ENCODE peak calls at places on chromosomes 7 and 10, in five cellular contexts. One of them, this sample, is unnamed.
A peak's percentile ranks its signal among the peaks of the same experiment; 100 is the strongest.

GRCh38 chr10:29063806-29064644 is 224.8 kb upstream of the LYZL1 start:
- DNase-seq in CD4-positive, alpha-beta T cell: no peak
- DNase-seq in left ventricle myocardium inferior: no peak
- DNase-seq in HL-60: no peak
- DNase-seq in hypothalamus: no peak
- DNase-seq in this sample: no peak

GRCh38 chr7:132275384-132275783 is 300.9 kb downstream of the PLXNA4 start:
- DNase-seq in left ventricle myocardium inferior: no peak
- DNase-seq in hypothalamus: no peak
- DNase-seq in CD4-positive, alpha-beta T cell: no peak
- DNase-seq in HL-60: no peak
- DNase-seq in this sample: no peak

GRCh38 chr10:28991738-28992270 is 297.1 kb upstream of the LYZL1 start:
- DNase-seq in HL-60: peak; percentile 30
- DNase-seq in CD4-positive, alpha-beta T cell: no peak
- DNase-seq in hypothalamus: no peak
- DNase-seq in left ventricle myocardium inferior: peak; percentile 24
- DNase-seq in this sample: no peak

GRCh38 chr7:129610709-129611245 is 743 bp upstream of the NRF1 start:
- DNase-seq in HL-60: no peak
- DNase-seq in left ventricle myocardium inferior: no peak
- DNase-seq in hypothalamus: no peak
- DNase-seq in CD4-positive, alpha-beta T cell: no peak
- DNase-seq in this sample: no peak

GRCh38 chr10:80473692-80474596 is 19.8 kb downstream of the TSPAN14 start:
- DNase-seq in CD4-positive, alpha-beta T cell: no peak
- DNase-seq in left ventricle myocardium inferior: no peak
- DNase-seq in hypothalamus: no peak
- DNase-seq in HL-60: no peak
- DNase-seq in this sample: no peak

GRCh38 chr10:70778267-70778924 is 6.8 kb downstream of the TBATA start:
- DNase-seq in CD4-positive, alpha-beta T cell: no peak
- DNase-seq in left ventricle myocardium inferior: no peak
- DNase-seq in hypothalamus: no peak
- DNase-seq in HL-60: no peak
- DNase-seq in this sample: no peak

GRCh38 chr7:79454325-79454960 is 976 bp upstream of the MAGI2 start:
- DNase-seq in HL-60: no peak
- DNase-seq in left ventricle myocardium inferior: peak; percentile 36
- DNase-seq in CD4-positive, alpha-beta T cell: no peak
- DNase-seq in hypothalamus: peak; percentile 60
- DNase-seq in this sample: peak; percentile 24

GRCh38 chr7:139771001-139771956 is 6.5 kb downstream of the HIPK2 start:
- DNase-seq in HL-60: no peak
- DNase-seq in left ventricle myocardium inferior: no peak
- DNase-seq in CD4-positive, alpha-beta T cell: no peak
- DNase-seq in hypothalamus: no peak
- DNase-seq in this sample: no peak

GRCh38 chr7:28921822-28922221 is 36.3 kb downstream of the TRIL start:
- DNase-seq in HL-60: peak; percentile 53
- DNase-seq in left ventricle myocardium inferior: no peak
- DNase-seq in CD4-positive, alpha-beta T cell: no peak
- DNase-seq in hypothalamus: no peak
- DNase-seq in this sample: no peak

GRCh38 chr7:101862280-101863220 is 45.1 kb downstream of the CUX1 start:
- DNase-seq in CD4-positive, alpha-beta T cell: no peak
- DNase-seq in hypothalamus: no peak
- DNase-seq in HL-60: no peak
- DNase-seq in left ventricle myocardium inferior: peak; percentile 43
- DNase-seq in this sample: no peak

GRCh38 chr10:27893320-27894014 is 105.4 kb downstream of the ODAD2 start:
- DNase-seq in hypothalamus: no peak
- DNase-seq in HL-60: no peak
- DNase-seq in CD4-positive, alpha-beta T cell: no peak
- DNase-seq in left ventricle myocardium inferior: no peak
- DNase-seq in this sample: no peak

GRCh38 chr7:32660936-32661335 is 165.6 kb downstream of the AVL9 start:
- DNase-seq in hypothalamus: no peak
- DNase-seq in left ventricle myocardium inferior: no peak
- DNase-seq in CD4-positive, alpha-beta T cell: no peak
- DNase-seq in HL-60: no peak
- DNase-seq in this sample: no peak

GRCh38 chr10:78218833-78219490 is 185.3 kb downstream of the RPS24 start:
- DNase-seq in hypothalamus: no peak
- DNase-seq in CD4-positive, alpha-beta T cell: no peak
- DNase-seq in left ventricle myocardium inferior: no peak
- DNase-seq in HL-60: no peak
- DNase-seq in this sample: no peak

GRCh38 chr7:44333971-44334733 is 8.8 kb upstream of the CAMK2B start:
- DNase-seq in HL-60: no peak
- DNase-seq in left ventricle myocardium inferior: no peak
- DNase-seq in hypothalamus: no peak
- DNase-seq in CD4-positive, alpha-beta T cell: no peak
- DNase-seq in this sample: no peak

GRCh38 chr7:140726304-140726703 is 29.8 kb downstream of the NDUFB2 start:
- DNase-seq in CD4-positive, alpha-beta T cell: no peak
- DNase-seq in hypothalamus: no peak
- DNase-seq in HL-60: no peak
- DNase-seq in left ventricle myocardium inferior: no peak
- DNase-seq in this sample: no peak

GRCh38 chr10:3126741-3127342 is 45.7 kb downstream of the PITRM1 start:
- DNase-seq in left ventricle myocardium inferior: peak; percentile 56
- DNase-seq in HL-60: no peak
- DNase-seq in CD4-positive, alpha-beta T cell: no peak
- DNase-seq in hypothalamus: peak; percentile 24
- DNase-seq in this sample: no peak

GRCh38 chr10:16770646-16771045 is 46.6 kb downstream of the RSU1 start:
- DNase-seq in left ventricle myocardium inferior: no peak
- DNase-seq in hypothalamus: no peak
- DNase-seq in CD4-positive, alpha-beta T cell: no peak
- DNase-seq in HL-60: no peak
- DNase-seq in this sample: no peak

GRCh38 chr10:126979311-126979710 is 74.1 kb downstream of the DOCK1 start:
- DNase-seq in CD4-positive, alpha-beta T cell: no peak
- DNase-seq in hypothalamus: no peak
- DNase-seq in left ventricle myocardium inferior: no peak
- DNase-seq in HL-60: no peak
- DNase-seq in this sample: no peak

GRCh38 chr7:66597472-66597871 is 31.2 kb upstream of the KCTD7 start:
- DNase-seq in hypothalamus: no peak
- DNase-seq in left ventricle myocardium inferior: no peak
- DNase-seq in HL-60: no peak
- DNase-seq in CD4-positive, alpha-beta T cell: no peak
- DNase-seq in this sample: no peak

GRCh38 chr7:32059289-32060045 is 10.7 kb downstream of the PDE1C start:
- DNase-seq in CD4-positive, alpha-beta T cell: no peak
- DNase-seq in left ventricle myocardium inferior: no peak
- DNase-seq in hypothalamus: no peak
- DNase-seq in HL-60: no peak
- DNase-seq in this sample: no peak

GRCh38 chr7:96161897-96162296 is 160.0 kb downstream of the SLC25A13 start:
- DNase-seq in HL-60: no peak
- DNase-seq in CD4-positive, alpha-beta T cell: no peak
- DNase-seq in hypothalamus: no peak
- DNase-seq in left ventricle myocardium inferior: no peak
- DNase-seq in this sample: no peak

GRCh38 chr7:21972397-21972784 is 26.7 kb upstream of the CDCA7L start:
- DNase-seq in left ventricle myocardium inferior: no peak
- DNase-seq in hypothalamus: no peak
- DNase-seq in HL-60: no peak
- DNase-seq in CD4-positive, alpha-beta T cell: no peak
- DNase-seq in this sample: no peak

GRCh38 chr7:106054971-106055370 is 57.1 kb downstream of the SYPL1 start:
- DNase-seq in HL-60: no peak
- DNase-seq in CD4-positive, alpha-beta T cell: no peak
- DNase-seq in left ventricle myocardium inferior: no peak
- DNase-seq in hypothalamus: no peak
- DNase-seq in this sample: no peak

GRCh38 chr7:116692599-116693308 is 20.8 kb downstream of the MET start:
- DNase-seq in left ventricle myocardium inferior: no peak
- DNase-seq in CD4-positive, alpha-beta T cell: no peak
- DNase-seq in HL-60: no peak
- DNase-seq in hypothalamus: no peak
- DNase-seq in this sample: no peak

GRCh38 chr7:155684546-155684945 is 40.1 kb downstream of the RBM33 start:
- DNase-seq in left ventricle myocardium inferior: no peak
- DNase-seq in CD4-positive, alpha-beta T cell: no peak
- DNase-seq in hypothalamus: no peak
- DNase-seq in HL-60: no peak
- DNase-seq in this sample: no peak

GRCh38 chr7:128053023-128053422 is 21.8 kb upstream of the LRRC4 start:
- DNase-seq in CD4-positive, alpha-beta T cell: no peak
- DNase-seq in left ventricle myocardium inferior: no peak
- DNase-seq in hypothalamus: no peak
- DNase-seq in HL-60: peak; percentile 38
- DNase-seq in this sample: no peak

GRCh38 chr7:142654398-142654797 is 94.9 kb upstream of the PRSS1 start:
- DNase-seq in hypothalamus: no peak
- DNase-seq in CD4-positive, alpha-beta T cell: no peak
- DNase-seq in HL-60: no peak
- DNase-seq in left ventricle myocardium inferior: no peak
- DNase-seq in this sample: no peak

GRCh38 chr7:106418094-106418493 is 133.3 kb upstream of the NAMPT start:
- DNase-seq in left ventricle myocardium inferior: no peak
- DNase-seq in HL-60: peak; percentile 72
- DNase-seq in CD4-positive, alpha-beta T cell: no peak
- DNase-seq in hypothalamus: no peak
- DNase-seq in this sample: no peak

GRCh38 chr10:7667262-7668141 is 736 bp upstream of the ITIH5 start:
- DNase-seq in hypothalamus: no peak
- DNase-seq in CD4-positive, alpha-beta T cell: no peak
- DNase-seq in left ventricle myocardium inferior: peak; percentile 19
- DNase-seq in HL-60: no peak
- DNase-seq in this sample: no peak